ENCODE peak calls at places on chromosome 1, in five cellular contexts. One of them, this sample, is unnamed.
A peak's percentile ranks its signal among the peaks of the same experiment; 100 is the strongest.

GRCh38 chr1:226498690-226499008 is 49.9 kb upstream of the STUM start:
- DNase-seq in AG04449: no peak
- DNase-seq in islet precursor cell: peak; percentile 45
- DNase-seq in NCI-H1092 treated with DMSO at 0.1 percent for 48 hours: no peak
- DNase-seq in COR-L47: no peak
- DNase-seq in this sample: no peak

GRCh38 chr1:10704383-10704882 is 92.0 kb downstream of the CASZ1 start:
- DNase-seq in AG04449: no peak
- DNase-seq in islet precursor cell: peak; percentile 89
- DNase-seq in NCI-H1092 treated with DMSO at 0.1 percent for 48 hours: no peak
- DNase-seq in COR-L47: no peak
- DNase-seq in this sample: no peak

GRCh38 chr1:183567584-183567983 is 22.7 kb downstream of the NCF2 start:
- DNase-seq in AG04449: no peak
- DNase-seq in islet precursor cell: no peak
- DNase-seq in NCI-H1092 treated with DMSO at 0.1 percent for 48 hours: peak; percentile 13
- DNase-seq in COR-L47: peak; percentile 36
- DNase-seq in this sample: no peak

GRCh38 chr1:32346532-32347157 is 10.6 kb upstream of the MARCKSL1 start:
- DNase-seq in AG04449: no peak
- DNase-seq in islet precursor cell: no peak
- DNase-seq in NCI-H1092 treated with DMSO at 0.1 percent for 48 hours: no peak
- DNase-seq in COR-L47: no peak
- DNase-seq in this sample: no peak

GRCh38 chr1:231612393-231613089 is 14.0 kb upstream of the DISC1 start:
- DNase-seq in AG04449: no peak
- DNase-seq in islet precursor cell: no peak
- DNase-seq in NCI-H1092 treated with DMSO at 0.1 percent for 48 hours: no peak
- DNase-seq in COR-L47: no peak
- DNase-seq in this sample: peak; percentile 35

GRCh38 chr1:165854101-165854845 is 26.9 kb downstream of the UCK2 start:
- DNase-seq in AG04449: peak; percentile 98
- DNase-seq in islet precursor cell: peak; percentile 91
- DNase-seq in NCI-H1092 treated with DMSO at 0.1 percent for 48 hours: no peak
- DNase-seq in COR-L47: no peak
- DNase-seq in this sample: no peak

GRCh38 chr1:206102292-206102936 is 14.8 kb downstream of the AVPR1B start:
- DNase-seq in AG04449: no peak
- DNase-seq in islet precursor cell: no peak
- DNase-seq in NCI-H1092 treated with DMSO at 0.1 percent for 48 hours: no peak
- DNase-seq in COR-L47: no peak
- DNase-seq in this sample: no peak

GRCh38 chr1:204340137-204340536 is 19.6 kb downstream of the PLEKHA6 start:
- DNase-seq in AG04449: no peak
- DNase-seq in islet precursor cell: no peak
- DNase-seq in NCI-H1092 treated with DMSO at 0.1 percent for 48 hours: peak; percentile 85
- DNase-seq in COR-L47: peak; percentile 98
- DNase-seq in this sample: no peak

GRCh38 chr1:207579436-207579799 is 65.5 kb upstream of the CR1L start:
- DNase-seq in AG04449: no peak
- DNase-seq in islet precursor cell: peak; percentile 80
- DNase-seq in NCI-H1092 treated with DMSO at 0.1 percent for 48 hours: peak; percentile 26
- DNase-seq in COR-L47: peak; percentile 45
- DNase-seq in this sample: no peak

GRCh38 chr1:84853743-84854721 is 39.0 kb downstream of the LPAR3 start:
- DNase-seq in AG04449: no peak
- DNase-seq in islet precursor cell: no peak
- DNase-seq in NCI-H1092 treated with DMSO at 0.1 percent for 48 hours: no peak
- DNase-seq in COR-L47: no peak
- DNase-seq in this sample: no peak

GRCh38 chr1:3453203-3453761 is 1.2 kb upstream of the ARHGEF16 start:
- DNase-seq in AG04449: no peak
- DNase-seq in islet precursor cell: peak; percentile 93
- DNase-seq in NCI-H1092 treated with DMSO at 0.1 percent for 48 hours: peak; percentile 8
- DNase-seq in COR-L47: peak; percentile 45
- DNase-seq in this sample: peak; percentile 61

GRCh38 chr1:192691041-192691440 is 55.1 kb downstream of the RGS13 start:
- DNase-seq in AG04449: no peak
- DNase-seq in islet precursor cell: no peak
- DNase-seq in NCI-H1092 treated with DMSO at 0.1 percent for 48 hours: no peak
- DNase-seq in COR-L47: no peak
- DNase-seq in this sample: no peak

GRCh38 chr1:244052011-244052727 is 1.1 kb downstream of the ZBTB18 start:
- DNase-seq in AG04449: no peak
- DNase-seq in islet precursor cell: no peak
- DNase-seq in NCI-H1092 treated with DMSO at 0.1 percent for 48 hours: peak; percentile 67
- DNase-seq in COR-L47: no peak
- DNase-seq in this sample: no peak

GRCh38 chr1:54996869-54997710 is 1.6 kb upstream of the BSND start:
- DNase-seq in AG04449: no peak
- DNase-seq in islet precursor cell: peak; percentile 73
- DNase-seq in NCI-H1092 treated with DMSO at 0.1 percent for 48 hours: no peak
- DNase-seq in COR-L47: no peak
- DNase-seq in this sample: no peak

GRCh38 chr1:167178831-167179230 is 41.9 kb upstream of the POU2F1 start:
- DNase-seq in AG04449: no peak
- DNase-seq in islet precursor cell: no peak
- DNase-seq in NCI-H1092 treated with DMSO at 0.1 percent for 48 hours: no peak
- DNase-seq in COR-L47: no peak
- DNase-seq in this sample: no peak

GRCh38 chr1:45429543-45430159 is 61.3 kb downstream of the TESK2 start:
- DNase-seq in AG04449: no peak
- DNase-seq in islet precursor cell: no peak
- DNase-seq in NCI-H1092 treated with DMSO at 0.1 percent for 48 hours: no peak
- DNase-seq in COR-L47: no peak
- DNase-seq in this sample: no peak

GRCh38 chr1:51093566-51093965 is 8.5 kb upstream of the C1orf185 start:
- DNase-seq in AG04449: peak; percentile 21
- DNase-seq in islet precursor cell: no peak
- DNase-seq in NCI-H1092 treated with DMSO at 0.1 percent for 48 hours: no peak
- DNase-seq in COR-L47: no peak
- DNase-seq in this sample: no peak

GRCh38 chr1:224340711-224341384 is 10.9 kb upstream of the NVL start:
- DNase-seq in AG04449: no peak
- DNase-seq in islet precursor cell: peak; percentile 75
- DNase-seq in NCI-H1092 treated with DMSO at 0.1 percent for 48 hours: peak; percentile 19
- DNase-seq in COR-L47: no peak
- DNase-seq in this sample: peak; percentile 29

GRCh38 chr1:107914144-107914543 is 50.8 kb downstream of the VAV3 start:
- DNase-seq in AG04449: no peak
- DNase-seq in islet precursor cell: no peak
- DNase-seq in NCI-H1092 treated with DMSO at 0.1 percent for 48 hours: no peak
- DNase-seq in COR-L47: no peak
- DNase-seq in this sample: no peak

GRCh38 chr1:81708239-81708638 is 92.5 kb upstream of the ADGRL2 start:
- DNase-seq in AG04449: no peak
- DNase-seq in islet precursor cell: no peak
- DNase-seq in NCI-H1092 treated with DMSO at 0.1 percent for 48 hours: no peak
- DNase-seq in COR-L47: no peak
- DNase-seq in this sample: no peak

GRCh38 chr1:19786988-19787423 is 12.7 kb downstream of the TMCO4 start:
- DNase-seq in AG04449: no peak
- DNase-seq in islet precursor cell: peak; percentile 87
- DNase-seq in NCI-H1092 treated with DMSO at 0.1 percent for 48 hours: no peak
- DNase-seq in COR-L47: no peak
- DNase-seq in this sample: no peak

GRCh38 chr1:160672118-160672517 is 25.3 kb upstream of the SLAMF1 start:
- DNase-seq in AG04449: no peak
- DNase-seq in islet precursor cell: no peak
- DNase-seq in NCI-H1092 treated with DMSO at 0.1 percent for 48 hours: no peak
- DNase-seq in COR-L47: no peak
- DNase-seq in this sample: no peak

GRCh38 chr1:226738421-226738994 is 574 bp downstream of the ITPKB start:
- DNase-seq in AG04449: no peak
- DNase-seq in islet precursor cell: peak; percentile 76
- DNase-seq in NCI-H1092 treated with DMSO at 0.1 percent for 48 hours: peak; percentile 50
- DNase-seq in COR-L47: peak; percentile 37
- DNase-seq in this sample: peak; percentile 21

This sample was measured in CD4-positive, alpha-beta T cell.